ENCODE peak calls at places on chromosomes 3 and 15, in ten cellular contexts. One of them, this sample, is unnamed.

GRCh38 chr3:149000207-149000745 is 8.9 kb downstream of the GYG1 start:
- DNase-seq in CD8-positive, alpha-beta T cell: no peak
- DNase-seq in activated CD8-positive, alpha-beta memory T cell treated with anti-CD3 and anti-CD28 coated beads, Interleukin-2, amount 50 U/mL, for 48 hours: no peak
- DNase-seq in GM13977: no peak
- DNase-seq in tibial artery: no peak
- DNase-seq in GM13976: no peak
- DNase-seq in Caki2: no peak
- DNase-seq in HEK293T: no peak
- DNase-seq in dermis microvascular lymphatic vessel endothelial cell: no peak
- DNase-seq in amniotic stem cell: no peak
- DNase-seq in this sample: no peak

GRCh38 chr3:148903022-148903442 is 37.9 kb downstream of the CPA3 start:
- DNase-seq in Caki2: no peak
- DNase-seq in amniotic stem cell: no peak
- DNase-seq in dermis microvascular lymphatic vessel endothelial cell: no peak
- DNase-seq in HEK293T: no peak
- DNase-seq in GM13977: no peak
- DNase-seq in tibial artery: no peak
- DNase-seq in activated CD8-positive, alpha-beta memory T cell treated with anti-CD3 and anti-CD28 coated beads, Interleukin-2, amount 50 U/mL, for 48 hours: no peak
- DNase-seq in GM13976: no peak
- DNase-seq in CD8-positive, alpha-beta T cell: no peak
- DNase-seq in this sample: no peak

GRCh38 chr15:45166792-45167630 is 20.8 kb downstream of the SHF start:
- DNase-seq in GM13976: peak
- DNase-seq in Caki2: peak
- DNase-seq in CD8-positive, alpha-beta T cell: peak
- DNase-seq in activated CD8-positive, alpha-beta memory T cell treated with anti-CD3 and anti-CD28 coated beads, Interleukin-2, amount 50 U/mL, for 48 hours: peak
- DNase-seq in tibial artery: peak
- DNase-seq in dermis microvascular lymphatic vessel endothelial cell: peak
- DNase-seq in HEK293T: peak
- DNase-seq in GM13977: peak
- DNase-seq in amniotic stem cell: peak
- DNase-seq in this sample: peak

GRCh38 chr3:195458188-195458800 is 15.5 kb upstream of the ACAP2 start:
- DNase-seq in HEK293T: no peak
- DNase-seq in CD8-positive, alpha-beta T cell: no peak
- DNase-seq in dermis microvascular lymphatic vessel endothelial cell: peak
- DNase-seq in GM13977: peak
- DNase-seq in activated CD8-positive, alpha-beta memory T cell treated with anti-CD3 and anti-CD28 coated beads, Interleukin-2, amount 50 U/mL, for 48 hours: no peak
- DNase-seq in Caki2: no peak
- DNase-seq in amniotic stem cell: no peak
- DNase-seq in tibial artery: no peak
- DNase-seq in GM13976: peak
- DNase-seq in this sample: no peak

GRCh38 chr3:22157848-22158247 is 406.8 kb upstream of the ZNF385D start:
- DNase-seq in Caki2: no peak
- DNase-seq in amniotic stem cell: no peak
- DNase-seq in CD8-positive, alpha-beta T cell: no peak
- DNase-seq in dermis microvascular lymphatic vessel endothelial cell: no peak
- DNase-seq in GM13977: no peak
- DNase-seq in tibial artery: no peak
- DNase-seq in HEK293T: no peak
- DNase-seq in GM13976: no peak
- DNase-seq in activated CD8-positive, alpha-beta memory T cell treated with anti-CD3 and anti-CD28 coated beads, Interleukin-2, amount 50 U/mL, for 48 hours: no peak
- DNase-seq in this sample: no peak

GRCh38 chr15:68590721-68591389 is 12.1 kb downstream of the CORO2B start:
- DNase-seq in GM13976: no peak
- DNase-seq in tibial artery: no peak
- DNase-seq in activated CD8-positive, alpha-beta memory T cell treated with anti-CD3 and anti-CD28 coated beads, Interleukin-2, amount 50 U/mL, for 48 hours: no peak
- DNase-seq in dermis microvascular lymphatic vessel endothelial cell: no peak
- DNase-seq in CD8-positive, alpha-beta T cell: no peak
- DNase-seq in GM13977: no peak
- DNase-seq in amniotic stem cell: no peak
- DNase-seq in HEK293T: no peak
- DNase-seq in Caki2: no peak
- DNase-seq in this sample: no peak

GRCh38 chr3:16825617-16826204 is 59.0 kb upstream of the PLCL2 start:
- DNase-seq in Caki2: no peak
- DNase-seq in amniotic stem cell: no peak
- DNase-seq in activated CD8-positive, alpha-beta memory T cell treated with anti-CD3 and anti-CD28 coated beads, Interleukin-2, amount 50 U/mL, for 48 hours: no peak
- DNase-seq in dermis microvascular lymphatic vessel endothelial cell: no peak
- DNase-seq in GM13977: no peak
- DNase-seq in CD8-positive, alpha-beta T cell: no peak
- DNase-seq in tibial artery: no peak
- DNase-seq in HEK293T: no peak
- DNase-seq in GM13976: no peak
- DNase-seq in this sample: no peak

GRCh38 chr3:179526482-179526881 is 36.2 kb upstream of the ACTL6A start:
- DNase-seq in GM13977: no peak
- DNase-seq in tibial artery: no peak
- DNase-seq in HEK293T: no peak
- DNase-seq in GM13976: no peak
- DNase-seq in dermis microvascular lymphatic vessel endothelial cell: peak
- DNase-seq in Caki2: no peak
- DNase-seq in amniotic stem cell: no peak
- DNase-seq in CD8-positive, alpha-beta T cell: no peak
- DNase-seq in activated CD8-positive, alpha-beta memory T cell treated with anti-CD3 and anti-CD28 coated beads, Interleukin-2, amount 50 U/mL, for 48 hours: no peak
- DNase-seq in this sample: no peak

GRCh38 chr3:72347819-72348319 is 500.4 kb downstream of the SHQ1 start:
- DNase-seq in CD8-positive, alpha-beta T cell: no peak
- DNase-seq in GM13976: no peak
- DNase-seq in GM13977: no peak
- DNase-seq in Caki2: no peak
- DNase-seq in activated CD8-positive, alpha-beta memory T cell treated with anti-CD3 and anti-CD28 coated beads, Interleukin-2, amount 50 U/mL, for 48 hours: peak
- DNase-seq in tibial artery: peak
- DNase-seq in amniotic stem cell: peak
- DNase-seq in dermis microvascular lymphatic vessel endothelial cell: peak
- DNase-seq in HEK293T: no peak
- DNase-seq in this sample: no peak

GRCh38 chr3:27666708-27667107 is 55.4 kb downstream of the EOMES start:
- DNase-seq in HEK293T: no peak
- DNase-seq in Caki2: no peak
- DNase-seq in GM13976: no peak
- DNase-seq in dermis microvascular lymphatic vessel endothelial cell: peak
- DNase-seq in activated CD8-positive, alpha-beta memory T cell treated with anti-CD3 and anti-CD28 coated beads, Interleukin-2, amount 50 U/mL, for 48 hours: no peak
- DNase-seq in CD8-positive, alpha-beta T cell: no peak
- DNase-seq in GM13977: no peak
- DNase-seq in tibial artery: peak
- DNase-seq in amniotic stem cell: peak
- DNase-seq in this sample: no peak

GRCh38 chr3:177452487-177452886 is 255.2 kb upstream of the TBL1XR1 start:
- DNase-seq in GM13977: no peak
- DNase-seq in dermis microvascular lymphatic vessel endothelial cell: peak
- DNase-seq in HEK293T: no peak
- DNase-seq in tibial artery: no peak
- DNase-seq in GM13976: no peak
- DNase-seq in CD8-positive, alpha-beta T cell: no peak
- DNase-seq in amniotic stem cell: peak
- DNase-seq in activated CD8-positive, alpha-beta memory T cell treated with anti-CD3 and anti-CD28 coated beads, Interleukin-2, amount 50 U/mL, for 48 hours: no peak
- DNase-seq in Caki2: peak
- DNase-seq in this sample: no peak

GRCh38 chr15:98719169-98719515 is 70.8 kb downstream of the IGF1R start:
- DNase-seq in HEK293T: no peak
- DNase-seq in CD8-positive, alpha-beta T cell: no peak
- DNase-seq in GM13976: no peak
- DNase-seq in amniotic stem cell: no peak
- DNase-seq in dermis microvascular lymphatic vessel endothelial cell: no peak
- DNase-seq in Caki2: peak
- DNase-seq in GM13977: no peak
- DNase-seq in tibial artery: no peak
- DNase-seq in activated CD8-positive, alpha-beta memory T cell treated with anti-CD3 and anti-CD28 coated beads, Interleukin-2, amount 50 U/mL, for 48 hours: no peak
- DNase-seq in this sample: no peak

GRCh38 chr15:32656091-32656860 is 14.8 kb downstream of the SCG5 start:
- DNase-seq in Caki2: no peak
- DNase-seq in GM13976: no peak
- DNase-seq in activated CD8-positive, alpha-beta memory T cell treated with anti-CD3 and anti-CD28 coated beads, Interleukin-2, amount 50 U/mL, for 48 hours: no peak
- DNase-seq in CD8-positive, alpha-beta T cell: no peak
- DNase-seq in HEK293T: no peak
- DNase-seq in tibial artery: no peak
- DNase-seq in dermis microvascular lymphatic vessel endothelial cell: no peak
- DNase-seq in amniotic stem cell: no peak
- DNase-seq in GM13977: no peak
- DNase-seq in this sample: no peak

GRCh38 chr3:181454451-181455027 is 257.2 kb upstream of the SOX2 start:
- DNase-seq in HEK293T: no peak
- DNase-seq in tibial artery: no peak
- DNase-seq in amniotic stem cell: no peak
- DNase-seq in CD8-positive, alpha-beta T cell: no peak
- DNase-seq in GM13976: no peak
- DNase-seq in Caki2: no peak
- DNase-seq in activated CD8-positive, alpha-beta memory T cell treated with anti-CD3 and anti-CD28 coated beads, Interleukin-2, amount 50 U/mL, for 48 hours: no peak
- DNase-seq in dermis microvascular lymphatic vessel endothelial cell: no peak
- DNase-seq in GM13977: no peak
- DNase-seq in this sample: no peak

GRCh38 chr15:80483656-80484055 is 79.5 kb downstream of the ARNT2 start:
- DNase-seq in dermis microvascular lymphatic vessel endothelial cell: no peak
- DNase-seq in HEK293T: no peak
- DNase-seq in GM13977: no peak
- DNase-seq in GM13976: no peak
- DNase-seq in CD8-positive, alpha-beta T cell: no peak
- DNase-seq in Caki2: no peak
- DNase-seq in activated CD8-positive, alpha-beta memory T cell treated with anti-CD3 and anti-CD28 coated beads, Interleukin-2, amount 50 U/mL, for 48 hours: no peak
- DNase-seq in amniotic stem cell: no peak
- DNase-seq in tibial artery: no peak
- DNase-seq in this sample: no peak

GRCh38 chr3:155313303-155313702 is 19.8 kb upstream of the STRIT1 start:
- DNase-seq in HEK293T: no peak
- DNase-seq in GM13977: no peak
- DNase-seq in GM13976: no peak
- DNase-seq in amniotic stem cell: no peak
- DNase-seq in Caki2: peak
- DNase-seq in dermis microvascular lymphatic vessel endothelial cell: no peak
- DNase-seq in activated CD8-positive, alpha-beta memory T cell treated with anti-CD3 and anti-CD28 coated beads, Interleukin-2, amount 50 U/mL, for 48 hours: no peak
- DNase-seq in CD8-positive, alpha-beta T cell: no peak
- DNase-seq in tibial artery: no peak
- DNase-seq in this sample: no peak

GRCh38 chr3:98732239-98733054 is 30.7 kb upstream of the ST3GAL6 start:
- DNase-seq in amniotic stem cell: no peak
- DNase-seq in Caki2: peak
- DNase-seq in CD8-positive, alpha-beta T cell: no peak
- DNase-seq in GM13977: peak
- DNase-seq in activated CD8-positive, alpha-beta memory T cell treated with anti-CD3 and anti-CD28 coated beads, Interleukin-2, amount 50 U/mL, for 48 hours: peak
- DNase-seq in HEK293T: peak
- DNase-seq in GM13976: peak
- DNase-seq in dermis microvascular lymphatic vessel endothelial cell: peak
- DNase-seq in tibial artery: peak
- DNase-seq in this sample: peak

GRCh38 chr15:85495096-85495495 is 114.7 kb downstream of the AKAP13 start:
- DNase-seq in HEK293T: no peak
- DNase-seq in CD8-positive, alpha-beta T cell: no peak
- DNase-seq in GM13976: no peak
- DNase-seq in dermis microvascular lymphatic vessel endothelial cell: no peak
- DNase-seq in tibial artery: no peak
- DNase-seq in Caki2: peak
- DNase-seq in activated CD8-positive, alpha-beta memory T cell treated with anti-CD3 and anti-CD28 coated beads, Interleukin-2, amount 50 U/mL, for 48 hours: no peak
- DNase-seq in amniotic stem cell: no peak
- DNase-seq in GM13977: no peak
- DNase-seq in this sample: no peak

GRCh38 chr3:100536093-100536492 is 43.7 kb downstream of the TMEM45A start:
- DNase-seq in activated CD8-positive, alpha-beta memory T cell treated with anti-CD3 and anti-CD28 coated beads, Interleukin-2, amount 50 U/mL, for 48 hours: no peak
- DNase-seq in GM13977: no peak
- DNase-seq in GM13976: no peak
- DNase-seq in CD8-positive, alpha-beta T cell: no peak
- DNase-seq in amniotic stem cell: no peak
- DNase-seq in HEK293T: no peak
- DNase-seq in dermis microvascular lymphatic vessel endothelial cell: no peak
- DNase-seq in Caki2: no peak
- DNase-seq in tibial artery: no peak
- DNase-seq in this sample: no peak

GRCh38 chr15:39363761-39364586 is 216.9 kb upstream of the THBS1 start:
- DNase-seq in tibial artery: no peak
- DNase-seq in GM13976: no peak
- DNase-seq in dermis microvascular lymphatic vessel endothelial cell: peak
- DNase-seq in Caki2: no peak
- DNase-seq in GM13977: no peak
- DNase-seq in HEK293T: no peak
- DNase-seq in CD8-positive, alpha-beta T cell: no peak
- DNase-seq in activated CD8-positive, alpha-beta memory T cell treated with anti-CD3 and anti-CD28 coated beads, Interleukin-2, amount 50 U/mL, for 48 hours: no peak
- DNase-seq in amniotic stem cell: no peak
- DNase-seq in this sample: no peak

GRCh38 chr15:57769266-57769665 is 62.8 kb downstream of the POLR2M start:
- DNase-seq in tibial artery: peak
- DNase-seq in activated CD8-positive, alpha-beta memory T cell treated with anti-CD3 and anti-CD28 coated beads, Interleukin-2, amount 50 U/mL, for 48 hours: no peak
- DNase-seq in GM13976: no peak
- DNase-seq in dermis microvascular lymphatic vessel endothelial cell: no peak
- DNase-seq in amniotic stem cell: peak
- DNase-seq in Caki2: no peak
- DNase-seq in GM13977: no peak
- DNase-seq in CD8-positive, alpha-beta T cell: no peak
- DNase-seq in HEK293T: no peak
- DNase-seq in this sample: no peak

This sample was measured in cardiac septum.